ENCODE peak calls at places on chromosomes 13 and 19, in four cellular contexts. L, F, Y and U are unnamed samples.

GRCh38 chr19:609001-609340 is 19.3 kb downstream of the HCN2 start:
- DNase-seq in F (no peak), L (peak; percentile 42), Y (no peak), U (no peak)

GRCh38 chr13:77637583-77637982 is 59.9 kb upstream of the SLAIN1 start:
- DNase-seq in L (no peak), F (no peak), Y (no peak), U (no peak)

GRCh38 chr13:33707449-33707848 is 110.5 kb upstream of the RFC3 start:
- DNase-seq in L (peak; percentile 42), Y (no peak), F (no peak), U (no peak)

GRCh38 chr19:881385-882071 is 11.5 kb downstream of the MED16 start:
- DNase-seq in F (no peak), L (no peak), Y (no peak), U (no peak)

GRCh38 chr19:46181386-46181774 is 33.3 kb downstream of the IGFL2 start:
- DNase-seq in L (no peak), F (peak; percentile 28), Y (peak; percentile 60), U (no peak)

GRCh38 chr13:71540098-71540497 is 326.9 kb downstream of the DACH1 start:
- DNase-seq in F (no peak), Y (no peak), L (no peak), U (no peak)

GRCh38 chr19:4052114-4052992 is 14.3 kb downstream of the ZBTB7A start:
- DNase-seq in L (peak; percentile 75), F (peak; percentile 20), Y (peak; percentile 72), U (no peak)

GRCh38 chr19:13887529-13887928 is 10.6 kb downstream of the NANOS3 start:
- DNase-seq in F (peak; percentile 15), Y (peak; percentile 36), L (no peak), U (no peak)

GRCh38 chr13:21719463-21719862 is 48.6 kb downstream of the FGF9 start:
- DNase-seq in L (no peak), Y (no peak), F (no peak), U (no peak)

GRCh38 chr19:2096543-2097329 is at the start of gene IZUMO4:
- DNase-seq in Y (peak; percentile 86), L (peak; percentile 100), F (peak; percentile 96), U (peak; percentile 100)

GRCh38 chr13:40031031-40031430 is 375.6 kb downstream of the COG6 start:
- DNase-seq in L (no peak), F (peak; percentile 16), Y (peak; percentile 54), U (no peak)

GRCh38 chr19:925912-926594 is at the start of gene ARID3A:
- DNase-seq in F (no peak), L (peak; percentile 75), Y (no peak), U (peak; percentile 95)

GRCh38 chr19:29860492-29860891 is 48.7 kb downstream of the CCNE1 start:
- DNase-seq in L (no peak), Y (no peak), F (no peak), U (no peak)
- TF ChIP-seq CTCF in L (no peak), Y (no peak), F (no peak), U (no peak)

DNA sequence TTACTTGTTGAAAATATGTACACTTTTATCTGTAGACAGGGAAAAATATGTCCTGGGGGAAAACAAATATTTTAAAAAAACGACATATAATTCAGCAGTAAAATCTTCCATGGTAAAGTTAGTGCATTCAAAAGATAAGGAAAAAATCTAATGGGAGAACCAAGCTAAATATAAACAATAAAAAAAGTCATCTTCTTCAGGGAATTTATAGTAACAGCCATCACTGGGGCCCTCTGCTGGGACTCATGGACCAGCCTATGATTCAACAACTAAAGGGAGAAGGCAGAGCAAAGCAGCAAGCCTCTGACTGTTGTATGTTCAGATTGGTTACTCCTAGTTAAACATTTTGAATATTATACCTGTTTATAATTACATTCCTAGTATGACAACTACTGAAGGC is 93.0 kb downstream of the ITGBL1 start:
- DNase-seq in F (peak; percentile 61), Y (no peak), L (no peak), U (no peak)
- TF ChIP-seq CTCF in F (peak; percentile 44), Y (no peak), L (no peak), U (no peak)

DNA sequence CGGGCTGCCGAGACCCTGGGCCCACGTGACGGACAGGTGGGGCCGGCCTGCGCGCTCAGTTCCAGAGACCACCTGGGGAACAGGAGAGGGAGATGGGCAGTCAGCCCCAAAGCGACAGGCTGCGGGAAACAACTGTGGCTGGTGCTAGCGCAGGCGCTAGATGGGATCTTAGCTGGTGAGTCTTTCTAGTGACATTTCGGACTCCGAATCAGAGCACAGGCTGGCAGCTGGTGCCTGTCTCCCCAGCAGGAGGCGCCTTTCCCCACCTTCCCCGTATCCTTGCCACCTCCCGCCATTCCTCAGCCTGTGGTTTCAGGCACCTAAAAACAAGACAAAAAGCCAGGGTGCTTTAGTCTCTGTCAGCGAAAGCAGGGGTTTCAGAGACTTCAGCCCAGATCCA is 19.4 kb upstream of the RANBP3 start:
- DNase-seq in F (no peak), L (no peak), Y (no peak), U (no peak)
- TF ChIP-seq CTCF in F (no peak), L (no peak), Y (peak; percentile 34), U (peak; percentile 10)

GRCh38 chr13:52707375-52707774 is 32.2 kb downstream of the CNMD start:
- DNase-seq in F (no peak), Y (no peak), L (no peak), U (no peak)
- TF ChIP-seq CTCF in F (peak; percentile 15), Y (peak; percentile 48), L (no peak), U (peak; percentile 4)

GRCh38 chr13:24627090-24627714 is 53.0 kb upstream of the ATP12A start:
- DNase-seq in Y (no peak), L (peak; percentile 53), F (no peak), U (no peak)
- TF ChIP-seq CTCF in Y (peak; percentile 88), L (peak; percentile 39), F (peak; percentile 33), U (peak; percentile 38)

GRCh38 chr19:51066393-51066792 is 1.5 kb upstream of the KLK13 start:
- DNase-seq in L (no peak), F (no peak), Y (no peak), U (no peak)

GRCh38 chr19:51064534-51065220 is at the start of gene KLK13:
- DNase-seq in L (peak; percentile 74), Y (no peak), F (no peak), U (no peak)

GRCh38 chr19:51066816-51067215 is 1.9 kb upstream of the KLK13 start:
- DNase-seq in L (no peak), F (no peak), Y (no peak), U (no peak)

GRCh38 chr19:51063664-51064063 is 1.2 kb downstream of the KLK13 start:
- DNase-seq in Y (no peak), L (no peak), F (no peak), U (no peak)

GRCh38 chr19:51065221-51065960 is 499 bp upstream of the KLK13 start:
- DNase-seq in L (no peak), Y (no peak), F (no peak), U (no peak)
- TF ChIP-seq CTCF in L (no peak), Y (no peak), F (no peak), U (no peak)

GRCh38 chr13:28826368-28826767 is 6.2 kb downstream of the MTUS2 start:
- DNase-seq in F (no peak), Y (no peak), L (no peak), U (no peak)

GRCh38 chr13:28831117-28831516 is 11.0 kb downstream of the MTUS2 start:
- DNase-seq in Y (no peak), L (no peak), F (no peak), U (no peak)

GRCh38 chr13:28830580-28830979 is 10.4 kb downstream of the MTUS2 start:
- DNase-seq in F (no peak), Y (no peak), L (no peak), U (no peak)
- TF ChIP-seq CTCF in F (no peak), Y (no peak), L (no peak), U (no peak)

GRCh38 chr19:45160870-45161714 is at the start of gene NKPD1:
- DNase-seq in L (peak; percentile 82), F (no peak), Y (no peak), U (no peak)

GRCh38 chr19:45163156-45163555 is 2.4 kb upstream of the NKPD1 start:
- DNase-seq in L (no peak), F (no peak), Y (no peak), U (no peak)

GRCh38 chr19:45162464-45163143 is 1.8 kb upstream of the NKPD1 start:
- DNase-seq in L (peak; percentile 31), Y (no peak), F (no peak), U (no peak)

GRCh38 chr19:45163751-45164150 is 3.0 kb upstream of the NKPD1 start:
- DNase-seq in L (no peak), F (no peak), Y (no peak), U (no peak)

GRCh38 chr19:45161715-45162463 is 1.1 kb upstream of the NKPD1 start:
- DNase-seq in F (peak; percentile 28), L (peak; percentile 46), Y (no peak), U (peak; percentile 16)
- TF ChIP-seq CTCF in F (peak; percentile 64), L (no peak), Y (peak; percentile 46), U (peak; percentile 13)